ENCODE peak calls at places on chromosomes 11 and 22, in four cellular contexts. E is HepG2, H is K562, A is H1. T is an unnamed sample.

GRCh38 chr11:103842191-103842590 is 194.2 kb upstream of the DDI1 start:
- DNase-seq in A (no peak), E (no peak), H (no peak), T (no peak)

GRCh38 chr11:7160814-7161489 is 72.2 kb downstream of the RBMXL2 start:
- DNase-seq in H (no peak), A (no peak), E (no peak), T (no peak)

GRCh38 chr22:27799334-27800249 is 2.0 kb downstream of the MN1 start:
- DNase-seq in E (no peak), A (no peak), H (no peak), T (no peak)

GRCh38 chr11:129853508-129854228 is 38.0 kb downstream of the TMEM45B start:
- DNase-seq in A (no peak), H (no peak), E (peak), T (no peak)

GRCh38 chr11:67534070-67534679 is 10.9 kb upstream of the CABP2 start:
- DNase-seq in H (no peak), A (no peak), E (no peak), T (peak)

GRCh38 chr22:39299829-39300178 is 19.6 kb downstream of the RPL3 start:
- DNase-seq in H (no peak), E (no peak), A (no peak), T (no peak)

GRCh38 chr11:64713781-64714363 is 9.1 kb downstream of the NRXN2 start:
- DNase-seq in H (no peak), E (no peak), A (no peak), T (no peak)

GRCh38 chr22:36022162-36022561 is 6.5 kb downstream of the RBFOX2 start:
- DNase-seq in A (no peak), E (no peak), H (no peak), T (no peak)

GRCh38 chr11:20367313-20367948 is 3.9 kb downstream of the HTATIP2 start:
- DNase-seq in H (peak), E (peak), A (no peak), T (peak)

GRCh38 chr11:17164361-17165246 is 43.2 kb downstream of the PIK3C2A start:
- DNase-seq in A (no peak), E (peak), H (peak), T (no peak)

GRCh38 chr11:35526370-35526792 is 965 bp upstream of the PAMR1 start:
- DNase-seq in H (no peak), A (no peak), E (no peak), T (peak)

GRCh38 chr11:65571940-65572339 is 398 bp upstream of the FAM89B start:
- DNase-seq in A (no peak), E (no peak), H (peak), T (no peak)

GRCh38 chr11:67275606-67276409 is 9.5 kb downstream of the GRK2 start:
- DNase-seq in A (no peak), E (no peak), H (no peak), T (no peak)

GRCh38 chr11:76768091-76769047 is 14.8 kb upstream of the TSKU start:
- DNase-seq in H (no peak), A (no peak), E (peak), T (no peak)

GRCh38 chr11:121657191-121657590 is 204.4 kb upstream of the SORL1-AS1 start:
- DNase-seq in E (no peak), A (no peak), H (no peak), T (no peak)

GRCh38 chr11:130215531-130216220 is 56.1 kb downstream of the ST14 start:
- DNase-seq in E (no peak), A (no peak), H (no peak), T (no peak)

GRCh38 chr11:62144641-62145255 is 20.9 kb downstream of the INCENP start:
- DNase-seq in A (no peak), E (no peak), H (no peak), T (no peak)

GRCh38 chr22:17869285-17870096 is 95.2 kb upstream of the BID start:
- DNase-seq in H (no peak), E (no peak), A (no peak), T (no peak)

GRCh38 chr22:38345782-38346181 is 28.5 kb upstream of the CSNK1E start:
- DNase-seq in H (no peak), E (no peak), A (no peak), T (no peak)

GRCh38 chr11:114296190-114296978 is at the start of gene NNMT:
- DNase-seq in H (no peak), E (no peak), A (no peak), T (no peak)

DNA sequence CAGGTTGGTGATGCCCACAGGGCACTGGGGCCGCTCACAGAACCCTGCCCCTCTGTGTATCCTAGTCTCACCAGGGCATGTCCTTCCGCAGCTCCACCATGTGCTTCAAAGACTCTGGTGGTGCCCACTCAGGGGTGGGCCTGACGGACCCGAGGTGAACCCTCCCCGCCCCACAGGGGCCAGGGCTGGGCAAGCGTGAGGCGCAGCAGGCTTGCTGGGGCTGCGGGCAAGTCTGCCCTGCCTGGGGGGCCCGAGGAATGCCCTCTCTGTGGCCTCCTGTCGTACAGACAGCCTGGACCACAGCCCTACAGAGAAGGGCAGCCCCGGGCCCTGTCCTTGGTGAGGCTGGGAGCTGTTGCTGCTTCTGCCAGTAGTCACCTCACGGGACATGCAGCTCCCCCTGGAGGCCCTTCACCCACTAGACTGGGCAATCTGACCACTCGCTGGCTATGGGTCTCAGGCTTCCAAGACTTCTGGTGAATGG is 40.2 kb downstream of the TBX1 start:
- DNase-seq in H (peak), A (no peak), E (peak), T (no peak)
- TF ChIP-seq FOSL1 in H (no peak), A (no peak), E (no peak), T (no peak)

GRCh38 chr22:46373838-46374662 is 38.5 kb downstream of the TRMU start:
- DNase-seq in H (no peak), E (no peak), A (no peak), T (no peak)
- TF ChIP-seq YY1 in H (no peak), E (no peak), A (no peak), T (no peak)

DNA sequence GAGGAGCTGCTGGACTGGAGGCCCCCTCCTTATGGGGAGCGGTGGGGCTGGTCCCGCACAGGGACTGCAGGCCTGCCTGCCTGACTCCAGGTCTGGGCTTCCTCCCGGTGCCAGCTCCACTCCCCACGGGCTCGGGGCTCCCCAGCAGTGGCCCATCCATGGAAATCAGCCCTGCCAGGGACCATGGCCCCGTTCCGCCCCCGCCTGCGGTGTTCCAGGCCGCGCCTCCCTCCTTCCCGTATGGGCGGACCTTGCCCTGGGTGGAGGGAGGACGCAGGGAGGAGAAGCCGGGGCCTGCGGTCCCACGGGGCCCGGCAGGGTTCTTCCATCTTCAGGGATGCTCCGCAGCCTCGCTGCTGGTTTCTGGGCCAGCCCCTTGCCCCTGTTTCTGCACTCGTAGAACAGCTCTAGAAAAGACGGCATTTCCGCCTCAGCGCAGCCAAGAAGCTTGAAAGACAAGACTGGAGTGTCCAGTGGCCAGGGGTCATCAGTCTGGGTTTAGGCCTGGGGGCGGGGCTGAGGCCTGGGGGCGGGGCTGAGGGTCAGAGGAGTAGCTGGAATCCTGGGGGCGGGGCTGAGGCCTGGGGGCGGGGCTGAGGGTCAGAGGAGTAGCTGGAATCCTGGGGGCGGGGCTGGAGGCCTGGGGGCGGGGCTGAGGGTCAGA is 1330.6 kb downstream of the BRD1 start:
- DNase-seq in E (no peak), A (no peak), H (no peak), T (no peak)
- TF ChIP-seq FOSL1 in E (no peak), A (no peak), H (no peak), T (no peak)

GRCh38 chr22:44525872-44526271 is 27.8 kb upstream of the RTL6 start:
- DNase-seq in H (no peak), E (no peak), A (no peak), T (no peak)
- TF ChIP-seq YY1 in H (no peak), E (no peak), A (no peak), T (no peak)

DNA sequence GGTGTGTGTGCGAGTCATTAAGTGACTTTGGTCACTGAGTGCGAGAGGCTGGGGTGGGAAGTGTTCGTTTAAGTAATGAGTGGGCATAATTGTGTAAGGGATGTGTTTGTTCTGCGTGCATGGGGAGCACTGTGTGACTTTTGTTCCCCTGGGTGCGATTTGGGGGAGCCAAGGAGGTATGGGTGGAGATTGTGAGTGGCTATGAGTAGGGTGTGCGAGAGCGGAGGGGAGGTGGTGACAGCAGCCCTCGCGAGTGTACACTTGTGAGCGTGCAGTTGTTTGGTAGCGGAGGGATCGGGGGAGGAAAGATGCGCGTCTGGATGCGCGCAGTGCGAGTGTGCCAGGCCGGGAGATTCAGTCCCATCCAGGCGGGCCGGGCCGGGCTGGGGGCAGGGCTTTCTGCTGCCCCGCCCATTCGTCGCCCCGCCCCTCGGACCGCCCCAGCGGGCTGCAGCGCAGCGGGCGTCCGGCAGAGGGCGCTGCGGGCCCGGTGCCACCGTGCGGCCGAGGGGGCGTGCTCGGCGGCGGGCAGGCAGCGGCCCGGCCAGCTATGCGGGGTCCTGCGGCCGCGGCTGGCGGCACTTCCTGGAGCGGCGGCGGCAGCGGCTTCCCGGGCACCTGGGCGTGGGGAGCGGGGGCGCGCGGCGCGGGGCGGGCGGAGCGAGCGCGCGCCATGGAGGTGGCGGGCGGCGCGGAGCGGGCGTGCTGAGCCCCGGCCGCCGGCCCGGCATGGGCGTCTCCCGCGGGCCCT is at the start of gene DGKZ:
- DNase-seq in E (peak), A (no peak), H (peak), T (peak)
- TF ChIP-seq FOSL1 in E (no peak), A (no peak), H (no peak), T (no peak)

T was measured in HCT116.